ENCODE peak calls at places on chromosomes 4 and X, in four cellular contexts. One of them, this sample, is unnamed.

GRCh38 chr4:169272265-169272886 is 1.6 kb upstream of the SH3RF1 start:
- DNase-seq in fibroblast of the aortic adventitia: peak
- DNase-seq in astrocyte of the cerebellum: no peak
- DNase-seq in BJ: peak
- DNase-seq in this sample: peak

GRCh38 chr4:99361268-99361922 is 8.8 kb upstream of the ADH1C start:
- DNase-seq in fibroblast of the aortic adventitia: no peak
- DNase-seq in astrocyte of the cerebellum: no peak
- DNase-seq in BJ: no peak
- DNase-seq in this sample: no peak

GRCh38 chr4:10697071-10697470 is 12.5 kb upstream of the CLNK start:
- DNase-seq in fibroblast of the aortic adventitia: no peak
- DNase-seq in astrocyte of the cerebellum: no peak
- DNase-seq in BJ: no peak
- DNase-seq in this sample: no peak

GRCh38 chr4:21451032-21451431 is 497.5 kb downstream of the KCNIP4 start:
- DNase-seq in fibroblast of the aortic adventitia: no peak
- DNase-seq in astrocyte of the cerebellum: peak
- DNase-seq in BJ: no peak
- DNase-seq in this sample: peak

GRCh38 chr4:85028910-85029309 is 62.4 kb upstream of the WDFY3 start:
- DNase-seq in fibroblast of the aortic adventitia: peak
- DNase-seq in astrocyte of the cerebellum: no peak
- DNase-seq in BJ: no peak
- DNase-seq in this sample: peak

GRCh38 chr4:15339732-15340131 is 88.1 kb upstream of the C1QTNF7 start:
- DNase-seq in fibroblast of the aortic adventitia: no peak
- DNase-seq in astrocyte of the cerebellum: no peak
- DNase-seq in BJ: no peak
- DNase-seq in this sample: peak

GRCh38 chrX:54785901-54786300 is 12.2 kb downstream of the ITIH6 start:
- DNase-seq in fibroblast of the aortic adventitia: peak
- DNase-seq in astrocyte of the cerebellum: no peak
- DNase-seq in BJ: no peak
- DNase-seq in this sample: peak

GRCh38 chr4:98394134-98394533 is 132.9 kb downstream of the RAP1GDS1 start:
- DNase-seq in fibroblast of the aortic adventitia: no peak
- DNase-seq in astrocyte of the cerebellum: no peak
- DNase-seq in BJ: no peak
- DNase-seq in this sample: peak

GRCh38 chrX:70196961-70197805 is 19.9 kb downstream of the DGAT2L6 start:
- DNase-seq in fibroblast of the aortic adventitia: peak
- DNase-seq in astrocyte of the cerebellum: no peak
- DNase-seq in BJ: no peak
- DNase-seq in this sample: peak

GRCh38 chr4:186760576-186760975 is 36.9 kb upstream of the FAT1 start:
- DNase-seq in fibroblast of the aortic adventitia: peak
- DNase-seq in astrocyte of the cerebellum: no peak
- DNase-seq in BJ: no peak
- DNase-seq in this sample: peak

GRCh38 chrX:13732246-13733067 is 2.0 kb downstream of the TRAPPC2 start:
- DNase-seq in fibroblast of the aortic adventitia: peak
- DNase-seq in astrocyte of the cerebellum: peak
- DNase-seq in BJ: no peak
- DNase-seq in this sample: peak

GRCh38 chrX:2632533-2633504 is 58.3 kb upstream of the CD99 start:
- DNase-seq in fibroblast of the aortic adventitia: no peak
- DNase-seq in astrocyte of the cerebellum: no peak
- DNase-seq in BJ: no peak
- DNase-seq in this sample: no peak

GRCh38 chrX:82081027-82081426 is 879.1 kb downstream of the SH3BGRL start:
- DNase-seq in fibroblast of the aortic adventitia: no peak
- DNase-seq in astrocyte of the cerebellum: no peak
- DNase-seq in BJ: no peak
- DNase-seq in this sample: no peak

GRCh38 chrX:17674611-17675010 is 62.7 kb upstream of the SCML1 start:
- DNase-seq in fibroblast of the aortic adventitia: peak
- DNase-seq in astrocyte of the cerebellum: peak
- DNase-seq in BJ: no peak
- DNase-seq in this sample: peak

GRCh38 chrX:15349046-15349445 is 13.7 kb upstream of the PIGA start:
- DNase-seq in fibroblast of the aortic adventitia: peak
- DNase-seq in astrocyte of the cerebellum: peak
- DNase-seq in BJ: peak
- DNase-seq in this sample: peak

GRCh38 chr4:153010137-153010536 is 74.0 kb downstream of the FHDC1 start:
- DNase-seq in fibroblast of the aortic adventitia: no peak
- DNase-seq in astrocyte of the cerebellum: no peak
- DNase-seq in BJ: no peak
- DNase-seq in this sample: no peak

GRCh38 chrX:85828771-85829170 is 218.6 kb downstream of the CHM start:
- DNase-seq in fibroblast of the aortic adventitia: no peak
- DNase-seq in astrocyte of the cerebellum: no peak
- DNase-seq in BJ: no peak
- DNase-seq in this sample: no peak

GRCh38 chr4:76206222-76206942 is 7.2 kb downstream of the SCARB2 start:
- DNase-seq in fibroblast of the aortic adventitia: peak
- DNase-seq in astrocyte of the cerebellum: no peak
- DNase-seq in BJ: no peak
- DNase-seq in this sample: peak
- H3K4me3 ChIP-seq in fibroblast of the aortic adventitia: no peak
- H3K4me3 ChIP-seq in astrocyte of the cerebellum: no peak
- H3K4me3 ChIP-seq in BJ: no peak
- H3K4me3 ChIP-seq in this sample: no peak

DNA sequence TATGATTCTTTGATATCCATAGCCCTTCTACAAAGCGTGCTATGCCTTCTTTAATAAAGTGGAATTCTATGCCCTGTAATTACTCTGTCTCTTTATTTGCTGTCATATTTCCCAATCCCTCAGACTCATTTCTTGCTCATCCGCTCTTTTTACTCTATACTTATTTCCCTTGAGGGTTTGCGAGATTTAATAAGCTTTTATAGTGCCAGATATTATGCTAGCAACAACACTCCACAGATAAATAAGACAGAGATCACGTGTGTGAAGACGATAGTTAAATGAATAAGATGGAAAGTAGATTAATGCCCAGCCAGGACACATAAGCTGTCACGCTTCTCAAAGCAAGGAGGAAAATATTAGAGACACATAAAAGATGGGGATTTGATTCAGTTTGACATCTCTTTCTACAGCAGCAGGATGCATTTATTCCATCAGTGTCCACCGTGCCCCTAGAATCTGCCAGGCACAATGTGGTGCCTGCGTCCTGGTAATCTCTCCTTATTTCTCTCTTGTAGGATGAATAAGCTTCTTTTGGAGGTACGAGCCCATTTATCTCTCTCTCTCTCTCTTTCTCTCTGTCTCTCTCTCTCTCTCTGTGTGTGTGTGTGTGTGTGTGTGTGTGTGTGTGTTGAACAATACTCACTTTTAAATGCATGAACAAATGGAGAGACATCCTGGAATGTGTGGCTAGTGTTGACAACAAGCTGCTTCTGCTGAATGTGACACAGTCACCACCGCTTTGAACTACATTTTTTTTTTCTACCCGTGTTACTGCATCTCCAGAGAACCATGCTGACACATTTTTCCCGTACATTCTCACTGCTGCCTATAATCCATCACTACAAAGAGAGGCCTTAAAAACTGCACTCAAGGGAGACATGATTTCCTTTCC is 48.2 kb downstream of the TMEM156 start:
- DNase-seq in fibroblast of the aortic adventitia: peak
- DNase-seq in astrocyte of the cerebellum: no peak
- DNase-seq in BJ: no peak
- DNase-seq in this sample: peak
- TF ChIP-seq CTCF in fibroblast of the aortic adventitia: no peak
- TF ChIP-seq CTCF in astrocyte of the cerebellum: no peak
- TF ChIP-seq CTCF in BJ: no peak
- TF ChIP-seq CTCF in this sample: no peak

GRCh38 chr4:89838005-89838404 is 1.0 kb upstream of the SNCA start:
- DNase-seq in fibroblast of the aortic adventitia: no peak
- DNase-seq in astrocyte of the cerebellum: no peak
- DNase-seq in BJ: no peak
- DNase-seq in this sample: no peak

GRCh38 chr4:89839558-89839957 is 2.6 kb upstream of the SNCA start:
- DNase-seq in fibroblast of the aortic adventitia: no peak
- DNase-seq in astrocyte of the cerebellum: no peak
- DNase-seq in BJ: no peak
- DNase-seq in this sample: no peak

GRCh38 chr4:89836897-89837384 is at the start of gene SNCA:
- DNase-seq in fibroblast of the aortic adventitia: no peak
- DNase-seq in astrocyte of the cerebellum: no peak
- DNase-seq in BJ: no peak
- DNase-seq in this sample: peak

GRCh38 chr4:89836031-89836777 is 757 bp downstream of the SNCA start:
- DNase-seq in fibroblast of the aortic adventitia: no peak
- DNase-seq in astrocyte of the cerebellum: no peak
- DNase-seq in BJ: no peak
- DNase-seq in this sample: no peak

DNA sequence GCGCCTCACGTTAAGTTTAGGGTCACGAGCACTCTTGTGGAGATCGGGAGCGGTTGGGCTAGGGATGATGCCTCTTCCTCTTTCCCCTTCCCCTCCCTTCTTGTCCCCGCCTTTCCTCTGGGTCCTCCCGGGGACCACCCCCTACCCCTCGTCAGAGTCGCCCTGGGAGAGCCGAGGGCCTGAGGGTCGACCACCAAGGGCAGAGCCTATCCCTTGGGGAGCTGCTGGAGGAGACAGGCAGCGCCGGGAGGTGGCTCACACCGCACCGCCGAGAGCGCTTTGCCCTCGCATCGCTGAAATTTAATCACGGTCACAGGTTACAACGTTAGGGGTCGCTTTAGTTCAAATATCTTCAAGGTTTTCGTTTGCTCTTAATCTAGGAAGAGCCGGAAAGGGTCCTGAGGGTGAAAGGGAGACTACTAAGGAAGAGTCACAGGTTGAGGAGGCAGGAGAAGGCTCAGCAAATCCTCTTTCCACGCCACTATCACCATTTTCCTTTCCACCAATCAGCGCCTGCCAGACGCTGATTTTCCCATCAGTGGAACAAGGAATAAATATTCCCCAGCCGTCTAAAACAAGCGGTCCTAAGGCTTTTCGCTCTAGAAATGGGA is 529 bp upstream of the SNCA start:
- DNase-seq in fibroblast of the aortic adventitia: no peak
- DNase-seq in astrocyte of the cerebellum: no peak
- DNase-seq in BJ: no peak
- DNase-seq in this sample: peak
- H3K4me3 ChIP-seq in fibroblast of the aortic adventitia: peak
- H3K4me3 ChIP-seq in astrocyte of the cerebellum: peak
- H3K4me3 ChIP-seq in BJ: peak
- H3K4me3 ChIP-seq in this sample: peak

GRCh38 chr4:52057196-52057595 is 6.1 kb downstream of the SPATA18 start:
- DNase-seq in fibroblast of the aortic adventitia: no peak
- DNase-seq in astrocyte of the cerebellum: no peak
- DNase-seq in BJ: no peak
- DNase-seq in this sample: peak

GRCh38 chr4:52051213-52051614 is at the start of gene SPATA18:
- DNase-seq in fibroblast of the aortic adventitia: no peak
- DNase-seq in astrocyte of the cerebellum: no peak
- DNase-seq in BJ: no peak
- DNase-seq in this sample: peak

GRCh38 chr4:52052475-52052780 is 1.3 kb downstream of the SPATA18 start:
- DNase-seq in fibroblast of the aortic adventitia: peak
- DNase-seq in astrocyte of the cerebellum: no peak
- DNase-seq in BJ: no peak
- DNase-seq in this sample: no peak

GRCh38 chr4:52054254-52054653 is 3.1 kb downstream of the SPATA18 start:
- DNase-seq in fibroblast of the aortic adventitia: no peak
- DNase-seq in astrocyte of the cerebellum: no peak
- DNase-seq in BJ: no peak
- DNase-seq in this sample: no peak

GRCh38 chr4:52051615-52052474 is 741 bp downstream of the SPATA18 start:
- DNase-seq in fibroblast of the aortic adventitia: peak
- DNase-seq in astrocyte of the cerebellum: peak
- DNase-seq in BJ: peak
- DNase-seq in this sample: peak
- TF ChIP-seq CTCF in fibroblast of the aortic adventitia: no peak
- TF ChIP-seq CTCF in astrocyte of the cerebellum: no peak
- TF ChIP-seq CTCF in BJ: no peak
- TF ChIP-seq CTCF in this sample: no peak

DNA sequence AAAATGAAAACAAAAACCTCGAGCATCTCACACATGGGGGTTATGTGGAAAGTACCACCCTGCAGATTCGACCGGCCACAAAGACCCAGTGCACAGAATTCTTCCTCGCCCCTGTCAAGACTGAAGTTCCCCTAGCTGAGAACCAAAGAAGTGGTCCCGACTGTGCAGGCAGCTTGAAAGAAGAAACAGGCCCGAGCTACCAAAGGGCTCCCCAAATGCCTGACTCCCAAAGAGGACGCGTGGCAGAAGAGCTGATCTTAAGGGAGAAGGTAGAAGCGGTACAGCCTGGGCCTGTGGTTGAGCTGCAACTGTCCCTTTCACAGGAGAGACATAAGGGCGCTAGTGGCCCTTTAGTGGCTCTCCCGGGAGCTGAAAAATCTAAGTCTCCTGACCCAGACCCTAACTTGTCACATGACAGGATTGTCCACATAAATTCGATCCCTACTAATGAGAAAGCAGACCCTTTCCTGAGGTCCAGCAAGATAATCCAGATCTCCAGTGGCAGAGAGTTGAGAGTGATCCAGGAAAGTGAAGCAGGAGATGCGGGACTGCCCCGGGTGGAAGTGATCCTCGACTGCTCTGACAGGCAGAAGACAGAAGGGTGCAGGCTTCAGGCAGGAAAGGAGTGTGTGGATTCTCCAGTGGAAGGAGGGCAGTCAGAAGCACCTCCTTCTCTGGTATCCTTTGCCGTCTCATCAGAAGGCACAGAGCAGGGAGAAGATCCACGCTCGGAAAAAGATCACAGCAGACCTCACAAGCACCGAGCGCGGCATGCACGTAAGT is 108.8 kb upstream of the MYOZ2 start:
- DNase-seq in fibroblast of the aortic adventitia: no peak
- DNase-seq in astrocyte of the cerebellum: no peak
- DNase-seq in BJ: no peak
- DNase-seq in this sample: peak
- H3K4me3 ChIP-seq in fibroblast of the aortic adventitia: no peak
- H3K4me3 ChIP-seq in astrocyte of the cerebellum: no peak
- H3K4me3 ChIP-seq in BJ: peak
- H3K4me3 ChIP-seq in this sample: peak

GRCh38 chr4:16574981-16575380 is 323.5 kb downstream of the LDB2 start:
- DNase-seq in fibroblast of the aortic adventitia: no peak
- DNase-seq in astrocyte of the cerebellum: no peak
- DNase-seq in BJ: no peak
- DNase-seq in this sample: no peak
- TF ChIP-seq CTCF in fibroblast of the aortic adventitia: no peak
- TF ChIP-seq CTCF in astrocyte of the cerebellum: no peak
- TF ChIP-seq CTCF in BJ: no peak
- TF ChIP-seq CTCF in this sample: no peak

This sample was measured in fibroblast of mammary gland.